ENCODE peak calls at places on chromosomes 13 and 19, in six cellular contexts. S is SK-N-SH, L is K562, B is GM12878, W is H1, A is HepG2. Y is an unnamed sample.

GRCh38 chr19:46453661-46454060 is 17.7 kb downstream of the PNMA8A start:
- DNase-seq in B (no peak), A (no peak), L (no peak), S (no peak), W (no peak), Y (no peak)

GRCh38 chr13:51818771-51819511 is 15.0 kb upstream of the DHRS12 start:
- DNase-seq in S (no peak), W (no peak), L (no peak), B (no peak), A (no peak), Y (no peak)

GRCh38 chr13:23739597-23739996 is 149.6 kb downstream of the MIPEP start:
- DNase-seq in B (no peak), L (no peak), S (no peak), A (no peak), W (no peak), Y (no peak)

GRCh38 chr13:47945738-47946137 is 55.3 kb downstream of the SUCLA2 start:
- DNase-seq in A (peak), S (no peak), B (no peak), W (no peak), L (peak), Y (no peak)

GRCh38 chr13:26377038-26377437 is 123.1 kb downstream of the CDK8 start:
- DNase-seq in B (no peak), W (peak), L (peak), S (peak), A (peak), Y (peak)

GRCh38 chr19:11013771-11014170 is 52.9 kb downstream of the SMARCA4 start:
- DNase-seq in W (no peak), L (no peak), B (no peak), S (no peak), A (no peak), Y (no peak)

GRCh38 chr19:10193666-10194499 is 870 bp downstream of the DNMT1 start:
- DNase-seq in W (peak), S (no peak), B (no peak), A (peak), L (peak), Y (no peak)

GRCh38 chr13:78632956-78633355 is 26.0 kb downstream of the OBI1 start:
- DNase-seq in S (no peak), W (no peak), A (no peak), L (no peak), B (no peak), Y (no peak)

GRCh38 chr13:110430391-110431338 is 123.6 kb downstream of the COL4A2 start:
- DNase-seq in W (no peak), B (no peak), A (no peak), S (no peak), L (no peak), Y (no peak)

GRCh38 chr19:36213793-36214387 is 575 bp downstream of the ZNF565 start:
- DNase-seq in W (no peak), B (no peak), A (no peak), S (no peak), L (no peak), Y (no peak)

GRCh38 chr13:38590796-38591507 is 95.9 kb upstream of the FREM2 start:
- DNase-seq in A (no peak), L (no peak), W (no peak), S (no peak), B (no peak), Y (no peak)

GRCh38 chr19:3679581-3679980 is 20.7 kb downstream of the PIP5K1C start:
- DNase-seq in L (no peak), W (no peak), S (no peak), A (no peak), B (no peak), Y (no peak)

GRCh38 chr13:76425930-76426329 is 460.3 kb downstream of the KCTD12 start:
- DNase-seq in A (no peak), S (no peak), L (no peak), W (no peak), B (no peak), Y (no peak)

GRCh38 chr19:40055832-40056504 is at the start of gene ZNF780B:
- DNase-seq in B (peak), A (peak), L (peak), S (peak), W (peak), Y (peak)

GRCh38 chr13:100100115-100100879 is 11.4 kb downstream of the PCCA start:
- DNase-seq in B (no peak), W (no peak), S (no peak), A (peak), L (peak), Y (no peak)

GRCh38 chr13:108961542-108962125 is 332.2 kb downstream of the MYO16 start:
- DNase-seq in L (peak), S (peak), A (peak), W (no peak), B (peak), Y (peak)

GRCh38 chr13:98405690-98406344 is 171.1 kb downstream of the STK24 start:
- DNase-seq in A (peak), B (no peak), L (no peak), W (no peak), S (no peak), Y (no peak)

GRCh38 chr19:55314396-55314795 is 10.7 kb downstream of the TMEM150B start:
- DNase-seq in A (no peak), L (peak), B (no peak), S (peak), W (no peak), Y (no peak)

GRCh38 chr19:29683009-29683408 is 17.7 kb downstream of the PLEKHF1 start:
- DNase-seq in S (no peak), A (peak), B (no peak), W (no peak), L (peak), Y (no peak)

GRCh38 chr19:18007939-18008673 is at the start of gene ARRDC2:
- DNase-seq in W (peak), S (peak), B (no peak), A (peak), L (peak), Y (no peak)

GRCh38 chr13:51221674-51222509 is at the start of gene FAM124A:
- DNase-seq in B (no peak), W (peak), S (peak), L (peak), A (no peak), Y (peak)

GRCh38 chr13:23692816-23693215 is 122.6 kb downstream of the TNFRSF19 start:
- DNase-seq in B (no peak), W (no peak), L (no peak), A (no peak), S (no peak), Y (no peak)

GRCh38 chr13:110301083-110301482 is 5.9 kb downstream of the COL4A1 start:
- DNase-seq in W (no peak), S (no peak), B (no peak), L (no peak), A (no peak), Y (no peak)

GRCh38 chr19:52099497-52100138 is 4.1 kb upstream of the ZNF841 start:
- DNase-seq in S (no peak), W (no peak), A (peak), B (no peak), L (no peak), Y (no peak)

GRCh38 chr13:43473437-43473836 is 313.3 kb downstream of the ENOX1 start:
- DNase-seq in L (peak), B (no peak), W (no peak), S (peak), A (no peak), Y (no peak)

GRCh38 chr19:45171211-45171623 is 6.8 kb downstream of the TRAPPC6A start:
- DNase-seq in L (peak), A (no peak), B (no peak), S (no peak), W (no peak), Y (no peak)

GRCh38 chr19:46772170-46773017 is 16.0 kb downstream of the SLC1A5 start:
- DNase-seq in W (no peak), L (no peak), A (no peak), S (no peak), B (no peak), Y (no peak)

GRCh38 chr13:75468098-75468497 is 13.9 kb downstream of the TBC1D4 start:
- DNase-seq in W (no peak), L (no peak), S (no peak), B (no peak), A (no peak), Y (no peak)

GRCh38 chr19:55348317-55349034 is 6.0 kb downstream of the COX6B2 start:
- DNase-seq in A (no peak), S (no peak), L (no peak), W (peak), B (no peak), Y (no peak)

GRCh38 chr19:41607668-41608067 is 19.2 kb downstream of the CEACAM4 start:
- DNase-seq in W (no peak), A (no peak), B (no peak), S (no peak), L (no peak), Y (no peak)

GRCh38 chr13:21342699-21343442 is 116.2 kb downstream of the ZDHHC20 start:
- DNase-seq in W (no peak), L (no peak), A (no peak), S (no peak), B (no peak), Y (no peak)

GRCh38 chr13:109209526-109209925 is 576.9 kb downstream of the IRS2 start:
- DNase-seq in A (no peak), W (no peak), S (no peak), L (no peak), B (no peak), Y (no peak)

GRCh38 chr19:27909185-27909840 is 1303.6 kb downstream of the UQCRFS1 start:
- DNase-seq in S (no peak), B (no peak), L (peak), W (no peak), A (no peak), Y (no peak)

GRCh38 chr19:35253316-35254286 is 4.8 kb downstream of the LSR start:
- DNase-seq in L (no peak), B (no peak), W (peak), A (peak), S (no peak), Y (no peak)

GRCh38 chr13:99386911-99387788 is 80.0 kb upstream of the GPR183 start:
- DNase-seq in W (peak), A (peak), L (peak), S (peak), B (peak), Y (peak)

GRCh38 chr13:50357586-50358118 is 342.4 kb downstream of the KCNRG start:
- DNase-seq in W (no peak), B (no peak), A (no peak), L (peak), S (no peak), Y (no peak)

GRCh38 chr13:112947796-112948195 is 21.2 kb upstream of the MCF2L start:
- DNase-seq in S (no peak), A (no peak), W (no peak), L (no peak), B (no peak), Y (no peak)

GRCh38 chr13:39840201-39840600 is 184.7 kb downstream of the COG6 start:
- DNase-seq in W (no peak), S (no peak), B (no peak), L (no peak), A (no peak), Y (no peak)

GRCh38 chr13:39836038-39836437 is 180.6 kb downstream of the COG6 start:
- DNase-seq in S (no peak), W (no peak), L (no peak), B (no peak), A (no peak), Y (no peak)

DNA sequence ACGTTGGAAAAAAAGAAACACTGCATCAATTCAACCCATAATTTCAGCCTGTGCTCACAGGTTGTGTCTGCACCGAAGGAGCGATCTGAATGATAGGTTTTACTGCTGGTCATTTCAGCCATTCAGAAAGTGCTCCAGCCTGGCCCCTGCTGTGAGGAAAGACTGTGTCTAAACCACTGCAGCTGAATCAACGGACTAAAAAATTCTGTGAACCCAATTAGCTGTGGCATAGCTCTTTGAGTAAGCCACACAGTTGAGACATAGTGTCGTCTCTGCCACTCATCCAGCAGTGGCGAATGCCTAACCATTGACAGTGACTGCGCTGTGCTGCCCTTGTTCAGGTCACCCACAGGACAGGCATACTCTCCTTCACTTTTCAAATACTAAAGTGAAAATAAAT is 179.8 kb downstream of the COG6 start:
- DNase-seq in B (no peak), A (no peak), W (no peak), L (no peak), S (no peak), Y (no peak)
- TF ChIP-seq POLR2AphosphoS5 in B (no peak), A (no peak), W (no peak), L (no peak), S (no peak), Y (no peak)

GRCh38 chr19:16598848-16599247 is 26.6 kb upstream of the SLC35E1 start:
- DNase-seq in W (no peak), S (peak), B (no peak), L (no peak), A (no peak), Y (no peak)
- TF ChIP-seq GABPA in W (no peak), S (no peak), B (no peak), L (no peak), A (no peak), Y (no peak)

GRCh38 chr19:8306235-8307054 is 1.7 kb downstream of the CD320 start:
- DNase-seq in A (no peak), S (no peak), L (no peak), W (peak), B (no peak), Y (peak)

GRCh38 chr19:8307965-8308866 is at the start of gene CD320:
- DNase-seq in A (peak), B (peak), W (peak), L (peak), S (peak), Y (no peak)

GRCh38 chr19:8307400-8307964 is 676 bp downstream of the CD320 start:
- DNase-seq in S (peak), B (no peak), W (no peak), L (peak), A (peak), Y (no peak)

GRCh38 chr19:8304841-8305621 is 3.1 kb downstream of the CD320 start:
- DNase-seq in S (peak), L (peak), A (no peak), W (peak), B (no peak), Y (no peak)

GRCh38 chr19:8305798-8306197 is 2.4 kb downstream of the CD320 start:
- DNase-seq in W (no peak), B (no peak), S (no peak), A (no peak), L (no peak), Y (no peak)
- H3K4me3 ChIP-seq in W (no peak), B (no peak), S (no peak), A (no peak), L (no peak), Y (no peak)

GRCh38 chr13:83009987-83010386 is 872.3 kb downstream of the SLITRK1 start:
- DNase-seq in S (no peak), W (no peak), L (no peak), A (no peak), B (no peak), Y (no peak)
- TF ChIP-seq POLR2AphosphoS5 in S (no peak), W (no peak), L (no peak), A (no peak), B (no peak), Y (no peak)

DNA sequence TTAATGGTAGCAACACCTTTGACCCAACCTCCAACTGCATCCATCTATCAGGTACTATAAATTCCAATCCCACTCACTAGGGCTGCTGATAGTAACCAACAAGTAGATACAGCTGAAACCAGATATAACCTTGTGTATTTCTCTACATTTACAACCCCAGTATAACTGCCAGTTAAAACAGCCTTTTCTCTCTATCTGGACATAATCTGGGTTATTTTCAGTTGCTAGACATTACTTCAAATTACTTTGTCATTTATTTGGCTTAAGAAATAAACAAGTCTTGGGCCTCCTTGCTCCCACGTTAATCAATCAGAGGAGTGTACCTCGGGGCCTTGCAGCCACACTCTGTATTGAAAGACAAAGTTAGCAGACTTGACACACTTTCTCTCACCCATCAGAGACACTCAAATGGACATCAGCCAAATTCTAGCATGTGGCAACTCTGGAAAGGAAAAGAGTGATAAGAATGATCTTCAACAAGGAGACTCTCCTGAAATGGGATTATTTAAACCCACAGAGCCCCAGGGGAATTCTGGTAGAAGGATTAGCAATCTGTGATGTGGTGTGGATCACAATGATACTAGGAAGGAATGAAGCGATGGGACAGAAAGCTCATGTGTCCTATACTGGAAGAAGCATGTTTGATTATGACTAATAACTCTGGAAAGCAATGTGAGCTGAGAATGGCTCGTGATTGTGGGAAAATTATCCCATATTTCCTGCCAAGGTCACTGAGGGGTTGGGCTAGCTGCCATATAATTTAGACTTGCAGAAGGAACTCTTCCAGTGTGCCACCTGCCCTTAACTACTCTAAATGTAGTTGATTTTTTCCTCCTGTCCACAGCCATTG is 157.5 kb downstream of the FLT1 start:
- DNase-seq in B (no peak), S (no peak), L (no peak), A (no peak), W (no peak), Y (no peak)
- TF ChIP-seq GABPA in B (no peak), S (no peak), L (no peak), A (no peak), W (no peak), Y (no peak)

GRCh38 chr19:12478234-12478941 is 6.2 kb downstream of the ZNF709 start:
- DNase-seq in L (no peak), S (no peak), W (no peak), A (no peak), B (no peak), Y (no peak)
- H3K4me3 ChIP-seq in L (no peak), S (no peak), W (no peak), A (no peak), B (no peak), Y (no peak)

GRCh38 chr19:38634757-38635482 is 12.5 kb upstream of the ACTN4 start:
- DNase-seq in L (peak), B (peak), A (no peak), S (peak), W (peak), Y (no peak)

GRCh38 chr19:38635483-38636399 is 11.7 kb upstream of the ACTN4 start:
- DNase-seq in B (no peak), A (no peak), W (no peak), S (no peak), L (no peak), Y (no peak)

GRCh38 chr19:38638461-38638860 is 9.0 kb upstream of the ACTN4 start:
- DNase-seq in A (no peak), L (no peak), B (no peak), S (no peak), W (no peak), Y (no peak)

GRCh38 chr19:38629568-38629967 is 10.6 kb downstream of the EIF3K start:
- DNase-seq in S (no peak), W (no peak), L (no peak), B (no peak), A (no peak), Y (no peak)

DNA sequence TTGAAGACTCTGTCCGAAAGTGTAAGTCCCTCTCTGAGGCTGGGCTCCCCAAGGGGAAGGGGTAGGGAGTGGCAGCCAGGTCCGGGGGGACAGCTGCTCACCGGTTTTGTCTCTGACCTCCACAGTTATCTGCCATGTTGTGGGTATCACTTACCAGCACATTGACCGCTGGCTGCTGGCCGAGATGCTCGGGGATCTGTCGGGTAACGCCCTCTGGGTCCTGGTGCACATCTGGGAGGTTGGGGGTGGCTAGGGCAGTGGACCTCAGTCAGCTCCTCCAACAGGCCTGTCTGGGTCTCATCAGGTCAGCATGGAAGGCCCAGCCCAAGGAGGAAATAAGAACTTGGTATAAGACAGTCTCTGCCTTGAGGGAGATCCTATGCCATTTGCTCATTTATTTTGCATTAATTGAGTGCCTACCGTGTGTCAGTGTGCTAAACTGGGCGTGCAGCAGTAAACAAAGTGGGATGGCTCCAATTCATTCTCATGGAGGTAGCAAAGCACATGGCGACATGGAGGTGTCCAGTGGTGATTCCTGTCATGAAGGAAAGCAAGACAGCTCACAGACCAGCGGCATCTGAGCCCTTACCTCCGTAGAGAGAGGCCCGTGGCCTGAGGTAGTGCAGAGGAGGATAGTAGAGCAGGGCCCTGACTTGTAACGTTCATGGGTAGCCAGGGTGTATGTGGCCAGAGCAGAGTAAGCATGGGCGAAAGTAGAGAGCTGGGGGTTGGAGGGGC is 13.7 kb downstream of the EIF3K start:
- DNase-seq in A (no peak), L (no peak), W (no peak), B (no peak), S (no peak), Y (no peak)
- TF ChIP-seq POLR2AphosphoS5 in A (no peak), L (peak), W (no peak), B (no peak), S (no peak), Y (no peak)

GRCh38 chr19:14089662-14090508 is 666 bp downstream of the SAMD1 start:
- DNase-seq in S (peak), W (peak), L (peak), A (no peak), B (no peak), Y (no peak)
- TF ChIP-seq GABPA in S (no peak), W (no peak), L (no peak), A (no peak), B (no peak), Y (no peak)

Y was measured in HL-60.